ENCODE peak calls at places on chromosomes 7 and 10, in four cellular contexts. Q, N, R and F are unnamed samples.

GRCh38 chr10:67912330-67912946 is 28.0 kb downstream of the SIRT1 start:
- DNase-seq in Q (no peak), N (peak), R (no peak), F (no peak)

GRCh38 chr7:150769768-150770167 is 30.4 kb downstream of the TMEM176B start:
- DNase-seq in N (no peak), Q (no peak), R (no peak), F (no peak)

GRCh38 chr7:11212816-11213215 is 239.1 kb downstream of the PHF14 start:
- DNase-seq in N (peak), Q (no peak), R (no peak), F (no peak)

GRCh38 chr7:587769-588168 is 68.1 kb upstream of the PDGFA start:
- DNase-seq in R (no peak), N (peak), Q (no peak), F (no peak)

GRCh38 chr7:96300981-96301380 is 20.9 kb downstream of the SLC25A13 start:
- DNase-seq in N (no peak), Q (no peak), R (no peak), F (no peak)

GRCh38 chr7:6167587-6168154 is 104.8 kb downstream of the CYTH3 start:
- DNase-seq in N (no peak), R (no peak), Q (no peak), F (no peak)

GRCh38 chr7:107751113-107751512 is 7.2 kb downstream of the CBLL1 start:
- DNase-seq in R (no peak), N (no peak), Q (no peak), F (no peak)

GRCh38 chr7:26910221-26910620 is 45.8 kb upstream of the SKAP2 start:
- DNase-seq in R (no peak), N (peak), Q (peak), F (peak)

GRCh38 chr7:33392143-33392542 is 262.8 kb downstream of the BBS9 start:
- DNase-seq in R (no peak), N (no peak), Q (no peak), F (no peak)

GRCh38 chr7:39904077-39904486 is 46.0 kb upstream of the CDK13 start:
- DNase-seq in R (no peak), N (peak), Q (no peak), F (no peak)

DNA sequence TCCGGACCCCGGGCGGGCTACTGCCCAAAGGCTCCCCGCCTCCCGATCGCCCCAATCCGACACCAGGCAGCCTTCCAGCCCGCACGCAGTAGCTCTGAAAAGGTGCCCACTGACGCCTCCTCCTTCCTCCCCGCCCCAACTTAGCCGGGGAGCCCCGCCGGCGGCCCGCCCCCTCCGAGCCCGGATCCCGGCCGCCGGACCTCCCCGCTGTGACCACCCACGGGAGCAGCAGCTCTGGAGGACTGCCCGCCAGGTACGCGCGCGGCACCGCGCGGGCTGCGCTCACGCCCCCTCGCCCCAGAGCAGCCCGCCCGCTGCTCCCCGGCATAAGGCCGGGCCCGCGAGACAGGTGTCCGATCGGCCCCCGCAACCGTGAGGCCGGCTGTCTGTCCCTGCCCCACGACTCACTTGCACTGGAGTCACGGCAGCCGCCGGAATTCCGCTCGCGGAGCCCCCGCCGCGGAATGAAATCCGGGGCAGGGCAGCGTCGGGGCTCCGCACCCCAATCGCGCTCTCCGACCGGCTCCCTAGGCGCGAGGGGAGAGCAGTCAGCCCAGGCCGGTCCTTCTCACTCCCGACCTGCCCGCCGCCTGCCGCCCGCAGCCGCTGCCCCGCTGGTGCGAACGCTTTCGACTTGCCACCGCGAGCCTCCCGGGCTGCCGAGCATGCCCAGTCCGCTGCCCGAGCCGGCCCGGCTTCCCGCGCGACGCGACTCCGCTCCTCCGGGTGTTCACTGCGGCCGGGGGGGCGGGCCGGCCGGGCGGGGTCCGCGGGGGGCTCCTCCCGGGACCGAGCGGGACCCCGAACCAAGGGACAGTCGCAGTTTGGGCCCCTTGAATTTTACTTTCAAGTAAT is at the start of gene SGMS1:
- DNase-seq in N (peak), Q (peak), R (peak), F (peak)
- TF ChIP-seq POLR2A in N (no peak), Q (no peak), R (peak), F (peak)

DNA sequence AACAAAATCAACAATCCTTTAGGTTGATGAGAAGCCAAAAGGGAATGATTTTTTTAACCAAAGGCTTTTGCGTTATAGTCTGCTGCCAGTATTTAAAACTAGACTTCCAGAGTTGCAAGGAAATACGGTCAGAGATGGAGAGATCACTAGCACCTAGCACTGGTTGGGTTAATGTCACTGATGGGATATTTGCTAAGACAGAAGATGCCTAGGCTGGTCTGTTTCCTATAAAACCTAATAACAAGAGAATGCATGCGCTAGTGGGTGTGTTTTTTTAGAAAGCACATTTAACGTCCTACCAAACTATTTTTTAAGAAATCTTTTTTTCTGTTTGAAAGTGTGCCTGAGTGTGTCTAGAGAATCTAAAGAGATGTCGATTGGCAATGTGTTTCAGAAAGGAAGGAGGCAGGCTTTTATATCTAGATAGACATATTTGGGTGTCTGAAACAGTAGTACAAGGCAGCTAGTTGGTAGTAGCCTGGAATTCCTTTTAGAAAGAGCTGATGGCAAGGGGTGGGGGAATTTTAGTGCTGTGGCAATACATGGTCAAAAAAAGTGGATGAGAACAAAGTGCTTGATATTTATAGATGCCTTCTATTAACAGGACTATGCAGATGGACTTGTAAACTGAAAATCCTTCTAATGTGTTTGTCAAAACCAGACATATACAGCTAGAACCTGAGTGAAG is 876 bp downstream of the CALD1 start:
- DNase-seq in R (no peak), N (no peak), Q (no peak), F (no peak)
- TF ChIP-seq POLR2A in R (no peak), N (peak), Q (no peak), F (no peak)

GRCh38 chr7:51949726-51950644 is 633.4 kb upstream of the COBL start:
- DNase-seq in Q (no peak), R (no peak), N (no peak), F (no peak)
- TF ChIP-seq POLR2A in Q (no peak), R (no peak), N (no peak), F (no peak)

GRCh38 chr10:97399843-97400545 is 1.1 kb downstream of the RRP12 start:
- DNase-seq in R (peak), N (peak), Q (peak), F (peak)
- TF ChIP-seq POLR2A in R (peak), N (peak), Q (no peak), F (no peak)

DNA sequence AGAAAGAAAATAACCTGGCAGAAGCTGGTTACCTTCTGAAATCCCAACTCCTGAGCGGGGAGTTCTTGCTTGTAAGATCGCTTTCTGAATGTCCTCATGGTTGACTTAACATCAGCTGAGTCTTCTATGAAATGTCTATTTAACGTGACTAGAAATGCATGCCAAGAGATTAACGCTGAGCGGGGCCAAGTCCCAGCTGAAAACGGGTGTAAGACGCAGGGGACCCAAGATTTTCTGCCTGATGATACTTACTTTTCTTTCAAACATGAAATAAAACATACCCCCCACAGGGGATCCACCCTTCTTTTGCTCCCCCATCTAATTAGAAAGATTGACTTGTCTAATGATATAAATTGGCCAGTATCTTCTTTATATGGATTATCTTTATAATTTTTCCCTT is 14.9 kb downstream of the OR9A2 start:
- DNase-seq in N (no peak), Q (no peak), R (no peak), F (no peak)
- TF ChIP-seq POLR2A in N (no peak), Q (no peak), R (no peak), F (no peak)